ENCODE peak calls at places on chromosomes 11 and 22, in eight cellular contexts. W is GM13976, B is fibroblast of lung, S is Peyer's patch, H is PC-9, V is AG09309, R is RWPE1, Z is fibroblast of the aortic adventitia. J is an unnamed sample.
A peak's percentile ranks its signal among the peaks of the same experiment; 100 is the strongest.

GRCh38 chr11:107916671-107917241 is 11.5 kb upstream of the RAB39A start:
- DNase-seq in V (no peak), W (peak; percentile 49), S (no peak), Z (peak; percentile 12), B (peak; percentile 8), H (peak; percentile 14), R (no peak), J (peak; percentile 49)

GRCh38 chr11:116773203-116774112 is 671 bp upstream of the BUD13 start:
- DNase-seq in R (peak; percentile 44), Z (peak; percentile 45), B (peak; percentile 17), V (no peak), S (no peak), W (no peak), H (no peak), J (no peak)

GRCh38 chr11:104163100-104164027 is 583 bp downstream of the PDGFD start:
- DNase-seq in S (no peak), R (peak; percentile 2), V (no peak), B (peak; percentile 44), Z (peak; percentile 55), H (peak; percentile 26), W (no peak), J (peak; percentile 20)

GRCh38 chr11:64553554-64554201 is 37.3 kb upstream of the SLC22A12 start:
- DNase-seq in Z (peak; percentile 78), W (peak; percentile 78), B (peak; percentile 19), H (peak; percentile 58), R (peak; percentile 36), V (no peak), S (peak; percentile 71), J (peak; percentile 47)

GRCh38 chr22:20244744-20245576 is 23.2 kb downstream of the RTN4R start:
- DNase-seq in V (no peak), S (no peak), W (no peak), H (no peak), R (no peak), B (no peak), Z (no peak), J (no peak)

GRCh38 chr11:108983621-108984020 is 318.8 kb downstream of the DDX10 start:
- DNase-seq in W (no peak), S (no peak), B (peak; percentile 58), R (no peak), V (no peak), Z (no peak), H (no peak), J (no peak)

GRCh38 chr11:120675171-120675570 is 163.6 kb downstream of the GRIK4 start:
- DNase-seq in R (no peak), B (peak; percentile 37), V (no peak), H (no peak), W (no peak), Z (no peak), S (no peak), J (no peak)

GRCh38 chr11:26820739-26821138 is 98.9 kb upstream of the SLC5A12 start:
- DNase-seq in B (peak; percentile 90), W (no peak), S (no peak), R (peak; percentile 34), Z (peak; percentile 97), H (no peak), V (peak; percentile 89), J (peak; percentile 82)

GRCh38 chr22:49621601-49622210 is 206.0 kb downstream of the BRD1 start:
- DNase-seq in S (peak; percentile 40), B (no peak), H (no peak), V (no peak), Z (no peak), W (no peak), R (no peak), J (no peak)

GRCh38 chr11:46465683-46466082 is 74.1 kb upstream of the CHRM4 start:
- DNase-seq in R (no peak), Z (no peak), V (no peak), W (no peak), S (no peak), H (no peak), B (no peak), J (no peak)

GRCh38 chr11:63602296-63602695 is 11.9 kb downstream of the PLAAT3 start:
- DNase-seq in R (no peak), W (no peak), Z (peak; percentile 87), V (peak; percentile 44), S (no peak), H (no peak), B (peak; percentile 84), J (no peak)

GRCh38 chr22:19430890-19431541 is 517 bp downstream of the HIRA start:
- DNase-seq in H (peak; percentile 6), V (no peak), W (peak; percentile 41), Z (peak; percentile 36), R (no peak), S (peak; percentile 87), B (peak; percentile 37), J (peak; percentile 33)

GRCh38 chr11:65858354-65859133 is 564 bp upstream of the CFL1 start:
- DNase-seq in V (no peak), S (no peak), W (no peak), H (no peak), B (no peak), R (no peak), Z (no peak), J (no peak)

GRCh38 chr22:46894851-46895640 is 132.6 kb downstream of the TBC1D22A start:
- DNase-seq in Z (no peak), B (no peak), R (no peak), H (no peak), V (no peak), W (no peak), S (no peak), J (no peak)

GRCh38 chr11:133892126-133892525 is 46.8 kb upstream of the SPATA19 start:
- DNase-seq in R (no peak), B (no peak), S (no peak), H (no peak), V (no peak), W (peak; percentile 2), Z (no peak), J (no peak)

GRCh38 chr22:25054943-25055511 is 102.5 kb downstream of the KIAA1671 start:
- DNase-seq in W (no peak), S (no peak), H (no peak), B (peak; percentile 13), V (no peak), R (no peak), Z (peak; percentile 21), J (no peak)

GRCh38 chr22:48945621-48946458 is 881.8 kb downstream of the BRD1 start:
- DNase-seq in V (no peak), H (no peak), S (no peak), W (no peak), B (no peak), R (no peak), Z (no peak), J (no peak)

GRCh38 chr11:2581931-2582435 is 117.8 kb downstream of the KCNQ1OT1 start:
- DNase-seq in R (no peak), S (peak; percentile 37), H (no peak), V (no peak), B (no peak), Z (no peak), W (no peak), J (no peak)

GRCh38 chr11:18773104-18773503 is 18.5 kb downstream of the PTPN5 start:
- DNase-seq in V (no peak), S (no peak), R (no peak), B (no peak), Z (no peak), W (no peak), H (no peak), J (no peak)

GRCh38 chr11:48182860-48183526 is 33.6 kb upstream of the OR4B1 start:
- DNase-seq in W (no peak), S (no peak), Z (no peak), R (no peak), V (no peak), B (no peak), H (no peak), J (no peak)

DNA sequence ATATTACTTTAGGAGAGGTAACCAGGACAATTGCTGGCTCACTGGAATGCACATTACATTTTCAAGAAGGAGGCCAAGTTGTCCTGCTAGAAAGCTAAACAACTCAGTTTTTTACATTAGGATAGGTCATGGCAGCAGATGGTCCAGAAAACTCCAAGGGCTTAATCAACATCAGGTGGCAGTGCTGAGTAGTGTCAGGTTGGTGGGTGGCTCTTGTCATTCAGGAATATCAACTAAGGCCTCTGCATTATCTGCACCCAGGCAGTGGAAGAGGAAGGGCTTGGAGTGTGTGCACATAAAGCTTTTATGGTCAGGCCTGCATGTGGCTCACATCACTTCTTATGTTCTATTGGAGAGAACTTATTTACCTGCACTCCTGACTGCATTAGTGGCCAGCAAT is 32.2 kb upstream of the OR4B1 start:
- DNase-seq in W (no peak), Z (no peak), S (no peak), R (no peak), H (no peak), V (no peak), B (no peak), J (no peak)
- TF ChIP-seq CTCF in W (no peak), Z (no peak), S (no peak), R (no peak), H (no peak), V (no peak), B (no peak), J (no peak)

DNA sequence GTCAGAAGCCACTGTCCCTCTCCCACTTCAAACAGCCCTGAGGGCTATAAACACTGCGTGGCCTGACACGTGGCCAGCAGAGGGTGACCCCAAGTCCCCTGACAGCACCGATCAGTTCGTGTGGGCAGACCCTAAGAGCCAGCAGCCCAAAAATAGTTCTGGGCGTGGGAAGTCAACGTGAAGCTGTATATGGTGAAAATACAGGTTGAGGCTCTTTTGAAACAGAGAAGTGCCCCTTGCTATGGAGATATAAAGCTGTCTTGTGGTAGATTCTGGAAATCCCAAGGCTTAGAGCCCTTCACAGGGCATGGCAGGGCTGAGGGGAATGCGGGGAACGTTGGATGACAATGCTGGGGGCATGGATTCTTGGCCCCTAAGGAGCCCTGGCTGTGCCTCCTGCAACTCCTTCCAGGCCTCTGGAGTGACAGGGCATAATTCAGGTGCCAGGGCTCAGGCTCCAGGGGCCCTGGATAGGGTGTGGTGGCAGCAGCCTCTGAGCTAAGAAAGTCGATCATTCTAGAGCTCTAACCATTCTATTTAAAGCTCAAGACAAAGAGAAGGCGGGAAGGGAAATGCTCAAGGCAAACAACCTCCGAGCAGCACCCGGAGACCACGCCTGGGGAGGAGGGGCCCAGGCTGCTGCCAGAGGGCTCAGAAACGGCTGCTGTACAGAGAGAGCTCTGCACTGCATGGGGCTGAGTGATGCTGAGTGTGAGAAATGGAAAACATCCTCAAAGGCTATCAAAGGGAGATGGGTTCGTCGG is 60.4 kb upstream of the CD5 start:
- DNase-seq in W (peak; percentile 88), S (no peak), V (no peak), B (peak; percentile 17), Z (peak; percentile 23), H (peak; percentile 50), R (peak; percentile 21), J (peak; percentile 4)
- TF ChIP-seq CTCF in W (no peak), S (no peak), V (no peak), B (no peak), Z (no peak), H (no peak), R (no peak), J (no peak)

GRCh38 chr11:125428486-125429173 is 67.4 kb downstream of the FEZ1 start:
- DNase-seq in R (no peak), W (no peak), S (no peak), V (no peak), Z (no peak), H (no peak), B (no peak), J (no peak)
- TF ChIP-seq CTCF in R (no peak), W (no peak), S (no peak), V (peak; percentile 6), Z (no peak), H (no peak), B (no peak), J (no peak)

DNA sequence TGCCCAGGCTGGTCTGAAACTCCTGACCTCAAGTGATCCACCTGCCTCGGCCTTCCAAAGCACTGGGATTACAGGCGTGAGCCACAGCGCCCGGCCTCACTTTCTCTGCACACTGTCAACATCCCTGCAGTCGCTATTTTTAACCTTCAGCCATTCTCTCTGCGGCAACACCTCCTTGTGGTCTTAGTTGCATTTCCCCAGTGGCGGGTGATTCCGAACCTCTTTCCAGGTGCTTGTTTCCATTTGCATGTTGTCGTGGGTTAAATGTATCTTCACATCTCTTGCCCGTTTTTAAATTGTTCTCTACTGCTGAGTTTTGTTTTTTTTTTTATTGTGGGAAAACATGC is 2.2 kb upstream of the SCT start:
- DNase-seq in R (no peak), S (peak; percentile 21), V (no peak), Z (no peak), B (peak; percentile 43), W (no peak), H (no peak), J (no peak)
- TF ChIP-seq CTCF in R (no peak), S (no peak), V (no peak), Z (no peak), B (no peak), W (peak; percentile 19), H (no peak), J (no peak)

J was measured in MCF 10A.